ENCODE peak calls at places on chromosome 19, in six cellular contexts. O, D, R, H, W and Y are unnamed samples.

GRCh38 chr19:58440556-58440955 is 603 bp upstream of the ZNF132 start:
- DNase-seq in O (no peak), D (no peak), R (no peak), H (no peak), W (no peak), Y (no peak)

GRCh38 chr19:44260695-44261446 is 1.2 kb downstream of the ZNF233 start:
- DNase-seq in O (no peak), D (no peak), R (no peak), H (no peak), W (no peak), Y (peak)

GRCh38 chr19:681029-681626 is 4.9 kb downstream of the FSTL3 start:
- DNase-seq in O (peak), D (no peak), R (peak), H (peak), W (no peak), Y (no peak)

GRCh38 chr19:3146677-3147100 is 10.9 kb downstream of the GNA15 start:
- DNase-seq in O (peak), D (peak), R (peak), H (no peak), W (no peak), Y (no peak)

GRCh38 chr19:9865732-9866627 is 30.9 kb downstream of the PIN1 start:
- DNase-seq in O (no peak), D (peak), R (no peak), H (no peak), W (no peak), Y (no peak)

GRCh38 chr19:495440-496332 is 600 bp upstream of the MADCAM1 start:
- DNase-seq in O (peak), D (peak), R (no peak), H (no peak), W (peak), Y (peak)

GRCh38 chr19:34096020-34096915 is 76.0 kb upstream of the LSM14A start:
- DNase-seq in O (peak), D (no peak), R (no peak), H (peak), W (peak), Y (peak)

GRCh38 chr19:5020368-5020767 is 51.5 kb downstream of the KDM4B start:
- DNase-seq in O (no peak), D (no peak), R (no peak), H (no peak), W (no peak), Y (no peak)